ENCODE peak calls at places on chromosomes 13 and 19, in six cellular contexts. One of them, this sample, is unnamed.

GRCh38 chr13:96958286-96958891 is 35.9 kb downstream of the OXGR1 start:
- DNase-seq in RWPE2: no peak
- DNase-seq in aorta: no peak
- DNase-seq in IMR-90: peak
- DNase-seq in substantia nigra: no peak
- DNase-seq in lower lobe of right lung: no peak
- DNase-seq in this sample: peak

GRCh38 chr13:111114362-111115050 is 604 bp upstream of the ARHGEF7 start:
- DNase-seq in RWPE2: no peak
- DNase-seq in aorta: peak
- DNase-seq in IMR-90: peak
- DNase-seq in substantia nigra: no peak
- DNase-seq in lower lobe of right lung: no peak
- DNase-seq in this sample: no peak

GRCh38 chr13:113848020-113848419 is 15.9 kb downstream of the GAS6 start:
- DNase-seq in RWPE2: peak
- DNase-seq in aorta: peak
- DNase-seq in IMR-90: no peak
- DNase-seq in substantia nigra: no peak
- DNase-seq in lower lobe of right lung: no peak
- DNase-seq in this sample: no peak

GRCh38 chr19:51354103-51354741 is 12.0 kb downstream of the ETFB start:
- DNase-seq in RWPE2: no peak
- DNase-seq in aorta: no peak
- DNase-seq in IMR-90: no peak
- DNase-seq in substantia nigra: no peak
- DNase-seq in lower lobe of right lung: no peak
- DNase-seq in this sample: no peak

GRCh38 chr13:100403675-100404074 is 184.9 kb downstream of the GGACT start:
- DNase-seq in RWPE2: no peak
- DNase-seq in aorta: no peak
- DNase-seq in IMR-90: no peak
- DNase-seq in substantia nigra: no peak
- DNase-seq in lower lobe of right lung: no peak
- DNase-seq in this sample: no peak

GRCh38 chr13:97205465-97205864 is 16.7 kb upstream of the MBNL2 start:
- DNase-seq in RWPE2: no peak
- DNase-seq in aorta: no peak
- DNase-seq in IMR-90: no peak
- DNase-seq in substantia nigra: no peak
- DNase-seq in lower lobe of right lung: no peak
- DNase-seq in this sample: no peak

GRCh38 chr13:67493835-67494234 is 263.7 kb upstream of the PCDH9 start:
- DNase-seq in RWPE2: no peak
- DNase-seq in aorta: no peak
- DNase-seq in IMR-90: no peak
- DNase-seq in substantia nigra: no peak
- DNase-seq in lower lobe of right lung: no peak
- DNase-seq in this sample: no peak

GRCh38 chr13:20672772-20673171 is 30.7 kb upstream of the IL17D start:
- DNase-seq in RWPE2: no peak
- DNase-seq in aorta: no peak
- DNase-seq in IMR-90: peak
- DNase-seq in substantia nigra: no peak
- DNase-seq in lower lobe of right lung: no peak
- DNase-seq in this sample: no peak

GRCh38 chr13:49527123-49527522 is 31.4 kb downstream of the PHF11 start:
- DNase-seq in RWPE2: no peak
- DNase-seq in aorta: no peak
- DNase-seq in IMR-90: no peak
- DNase-seq in substantia nigra: peak
- DNase-seq in lower lobe of right lung: no peak
- DNase-seq in this sample: no peak

GRCh38 chr13:65236841-65237418 is 1993.2 kb downstream of the PCDH9 start:
- DNase-seq in RWPE2: no peak
- DNase-seq in aorta: no peak
- DNase-seq in IMR-90: no peak
- DNase-seq in substantia nigra: no peak
- DNase-seq in lower lobe of right lung: no peak
- DNase-seq in this sample: no peak

GRCh38 chr13:22187329-22187728 is 516.5 kb downstream of the FGF9 start:
- DNase-seq in RWPE2: no peak
- DNase-seq in aorta: no peak
- DNase-seq in IMR-90: peak
- DNase-seq in substantia nigra: no peak
- DNase-seq in lower lobe of right lung: no peak
- DNase-seq in this sample: no peak

GRCh38 chr19:44754743-44755066 is 6.2 kb downstream of the BCL3 start:
- DNase-seq in RWPE2: no peak
- DNase-seq in aorta: no peak
- DNase-seq in IMR-90: no peak
- DNase-seq in substantia nigra: no peak
- DNase-seq in lower lobe of right lung: no peak
- DNase-seq in this sample: no peak

GRCh38 chr19:1880611-1881392 is 4.5 kb downstream of the ABHD17A start:
- DNase-seq in RWPE2: no peak
- DNase-seq in aorta: no peak
- DNase-seq in IMR-90: no peak
- DNase-seq in substantia nigra: no peak
- DNase-seq in lower lobe of right lung: no peak
- DNase-seq in this sample: no peak

GRCh38 chr13:48222358-48223015 is 10.5 kb upstream of the ITM2B start:
- DNase-seq in RWPE2: no peak
- DNase-seq in aorta: no peak
- DNase-seq in IMR-90: peak
- DNase-seq in substantia nigra: no peak
- DNase-seq in lower lobe of right lung: peak
- DNase-seq in this sample: no peak

GRCh38 chr13:73138276-73138950 is 79.6 kb downstream of the KLF5 start:
- DNase-seq in RWPE2: no peak
- DNase-seq in aorta: no peak
- DNase-seq in IMR-90: peak
- DNase-seq in substantia nigra: no peak
- DNase-seq in lower lobe of right lung: no peak
- DNase-seq in this sample: peak

GRCh38 chr13:101289764-101290163 is 126.5 kb downstream of the NALCN start:
- DNase-seq in RWPE2: no peak
- DNase-seq in aorta: no peak
- DNase-seq in IMR-90: peak
- DNase-seq in substantia nigra: peak
- DNase-seq in lower lobe of right lung: no peak
- DNase-seq in this sample: no peak

GRCh38 chr19:51089786-51090185 is 7.1 kb upstream of the KLK14 start:
- DNase-seq in RWPE2: no peak
- DNase-seq in aorta: peak
- DNase-seq in IMR-90: no peak
- DNase-seq in substantia nigra: no peak
- DNase-seq in lower lobe of right lung: peak
- DNase-seq in this sample: no peak

GRCh38 chr13:112616586-112617381 is 28.8 kb upstream of the TUBGCP3 start:
- DNase-seq in RWPE2: no peak
- DNase-seq in aorta: no peak
- DNase-seq in IMR-90: peak
- DNase-seq in substantia nigra: no peak
- DNase-seq in lower lobe of right lung: no peak
- DNase-seq in this sample: no peak

DNA sequence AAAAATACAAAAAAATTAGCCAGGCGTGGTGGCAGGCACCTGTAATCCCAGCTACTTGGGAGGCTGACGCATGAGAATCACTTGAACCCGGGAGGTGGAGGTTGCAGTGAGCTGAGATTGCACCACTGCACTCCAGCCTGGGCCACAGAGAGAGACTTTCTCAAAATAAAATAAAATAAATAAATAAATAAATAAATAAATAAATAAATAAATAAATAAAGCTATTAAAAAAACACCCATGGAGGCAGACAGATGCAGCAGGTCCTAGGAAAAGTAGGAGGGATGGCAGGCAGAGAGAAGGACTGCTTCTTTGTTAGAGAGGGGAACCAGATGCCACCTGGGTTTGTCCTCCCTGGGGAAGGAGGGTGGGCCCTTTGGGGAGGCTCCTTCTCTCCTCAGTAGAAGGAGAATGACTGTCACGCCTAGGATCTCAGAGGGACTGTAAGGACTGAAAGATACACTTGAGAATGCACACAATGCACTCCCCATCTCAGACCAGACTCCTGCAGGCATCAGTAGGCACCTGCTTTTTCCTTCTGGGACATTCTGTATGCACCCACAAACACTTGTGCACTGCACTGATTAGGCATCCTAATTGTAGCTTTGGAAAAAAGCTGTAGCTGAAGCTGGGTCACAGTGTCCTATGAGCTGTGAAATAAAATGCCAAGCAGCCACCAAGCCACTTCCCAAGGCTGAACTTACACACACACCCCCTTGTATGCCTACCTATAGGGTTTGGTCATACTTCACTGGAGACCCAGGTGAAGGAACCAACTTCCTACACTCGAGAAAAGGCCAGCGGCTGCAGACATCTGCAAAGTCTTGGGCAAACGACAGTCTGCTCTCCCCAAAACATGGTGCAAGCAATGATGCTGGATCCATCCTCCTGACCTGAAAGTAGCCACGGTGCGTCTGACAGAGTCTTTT is 18.9 kb upstream of the SLC35E1 start:
- DNase-seq in RWPE2: no peak
- DNase-seq in aorta: no peak
- DNase-seq in IMR-90: no peak
- DNase-seq in substantia nigra: no peak
- DNase-seq in lower lobe of right lung: no peak
- DNase-seq in this sample: no peak
- H3K27ac ChIP-seq in RWPE2: no peak
- H3K27ac ChIP-seq in aorta: no peak
- H3K27ac ChIP-seq in IMR-90: no peak
- H3K27ac ChIP-seq in substantia nigra: no peak
- H3K27ac ChIP-seq in lower lobe of right lung: no peak
- H3K27ac ChIP-seq in this sample: peak

DNA sequence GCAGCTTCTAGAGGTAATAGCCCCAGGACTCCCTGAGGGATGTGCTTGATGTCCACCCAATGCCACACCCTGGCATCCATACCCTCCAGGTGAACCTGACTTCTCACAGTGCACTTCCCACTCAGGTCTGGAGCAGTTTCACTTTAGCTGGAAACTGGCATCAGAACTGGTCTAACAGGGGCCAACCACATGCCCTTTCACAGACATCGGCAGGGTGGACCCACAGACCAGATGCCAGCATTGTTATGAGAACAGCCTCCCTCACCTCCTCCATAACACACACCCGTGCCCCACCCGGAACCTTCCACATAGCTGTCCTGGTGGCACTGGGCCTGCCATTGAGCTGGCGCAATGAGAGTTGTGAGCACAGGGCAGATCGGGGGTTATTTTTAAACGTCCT is 77.4 kb upstream of the GPR12 start:
- DNase-seq in RWPE2: no peak
- DNase-seq in aorta: no peak
- DNase-seq in IMR-90: no peak
- DNase-seq in substantia nigra: no peak
- DNase-seq in lower lobe of right lung: no peak
- DNase-seq in this sample: peak
- H3K27ac ChIP-seq in RWPE2: no peak
- H3K27ac ChIP-seq in aorta: no peak
- H3K27ac ChIP-seq in IMR-90: no peak
- H3K27ac ChIP-seq in substantia nigra: no peak
- H3K27ac ChIP-seq in lower lobe of right lung: no peak
- H3K27ac ChIP-seq in this sample: no peak

DNA sequence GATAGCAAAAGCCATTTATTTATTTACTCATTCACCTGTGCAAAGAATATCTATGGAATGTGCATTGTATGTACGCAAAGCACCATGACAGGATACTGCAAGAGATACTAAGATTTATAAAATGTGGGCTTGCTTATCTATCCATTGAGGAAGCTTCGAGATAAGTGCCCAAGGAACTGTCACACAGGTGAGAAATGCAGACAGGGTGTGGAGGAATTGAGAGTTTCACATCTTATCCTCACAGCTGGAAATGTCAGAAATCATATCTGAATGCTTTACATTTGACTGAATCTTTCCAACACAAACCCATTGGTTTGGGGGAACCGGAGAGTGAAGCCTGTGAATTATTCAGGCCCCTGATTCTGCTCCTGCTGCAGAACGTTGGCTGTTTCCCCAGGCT is 113.0 kb downstream of the SLC7A1 start:
- DNase-seq in RWPE2: no peak
- DNase-seq in aorta: no peak
- DNase-seq in IMR-90: no peak
- DNase-seq in substantia nigra: no peak
- DNase-seq in lower lobe of right lung: no peak
- DNase-seq in this sample: no peak
- H3K27ac ChIP-seq in RWPE2: no peak
- H3K27ac ChIP-seq in aorta: no peak
- H3K27ac ChIP-seq in IMR-90: no peak
- H3K27ac ChIP-seq in substantia nigra: no peak
- H3K27ac ChIP-seq in lower lobe of right lung: no peak
- H3K27ac ChIP-seq in this sample: no peak

GRCh38 chr13:43804461-43805070 is 17.8 kb upstream of the ENOX1 start:
- DNase-seq in RWPE2: no peak
- DNase-seq in aorta: no peak
- DNase-seq in IMR-90: peak
- DNase-seq in substantia nigra: no peak
- DNase-seq in lower lobe of right lung: no peak
- DNase-seq in this sample: peak
- H3K27ac ChIP-seq in RWPE2: peak
- H3K27ac ChIP-seq in aorta: no peak
- H3K27ac ChIP-seq in IMR-90: peak
- H3K27ac ChIP-seq in substantia nigra: peak
- H3K27ac ChIP-seq in lower lobe of right lung: no peak
- H3K27ac ChIP-seq in this sample: peak

GRCh38 chr19:42285988-42286348 is 16.0 kb upstream of the PRR19 start:
- DNase-seq in RWPE2: no peak
- DNase-seq in aorta: no peak
- DNase-seq in IMR-90: no peak
- DNase-seq in substantia nigra: no peak
- DNase-seq in lower lobe of right lung: no peak
- DNase-seq in this sample: no peak

GRCh38 chr19:42287017-42287825 is 14.7 kb upstream of the PRR19 start:
- DNase-seq in RWPE2: no peak
- DNase-seq in aorta: no peak
- DNase-seq in IMR-90: no peak
- DNase-seq in substantia nigra: no peak
- DNase-seq in lower lobe of right lung: no peak
- DNase-seq in this sample: no peak

GRCh38 chr19:42287826-42288107 is 14.2 kb upstream of the PRR19 start:
- DNase-seq in RWPE2: no peak
- DNase-seq in aorta: no peak
- DNase-seq in IMR-90: no peak
- DNase-seq in substantia nigra: no peak
- DNase-seq in lower lobe of right lung: no peak
- DNase-seq in this sample: no peak

GRCh38 chr19:42285546-42285945 is 16.4 kb upstream of the PRR19 start:
- DNase-seq in RWPE2: no peak
- DNase-seq in aorta: no peak
- DNase-seq in IMR-90: no peak
- DNase-seq in substantia nigra: no peak
- DNase-seq in lower lobe of right lung: no peak
- DNase-seq in this sample: no peak

GRCh38 chr19:42286349-42287016 is 15.4 kb upstream of the PRR19 start:
- DNase-seq in RWPE2: no peak
- DNase-seq in aorta: peak
- DNase-seq in IMR-90: peak
- DNase-seq in substantia nigra: peak
- DNase-seq in lower lobe of right lung: no peak
- DNase-seq in this sample: no peak
- H3K27ac ChIP-seq in RWPE2: peak
- H3K27ac ChIP-seq in aorta: no peak
- H3K27ac ChIP-seq in IMR-90: peak
- H3K27ac ChIP-seq in substantia nigra: peak
- H3K27ac ChIP-seq in lower lobe of right lung: peak
- H3K27ac ChIP-seq in this sample: peak

This sample was measured in RWPE1.